ENCODE peak calls at places on chromosomes 2 and 18, in seven cellular contexts. One of them, this sample, is unnamed.

GRCh38 chr18:76443519-76444435 is 51.3 kb downstream of the ZNF516 start:
- DNase-seq in HepG2: no peak
- DNase-seq in SK-N-SH: peak
- DNase-seq in HCT116: no peak
- DNase-seq in H1: no peak
- DNase-seq in GM12878: no peak
- DNase-seq in K562: no peak
- DNase-seq in this sample: no peak

GRCh38 chr18:44597797-44598196 is 82.9 kb upstream of the SETBP1 start:
- DNase-seq in HepG2: no peak
- DNase-seq in SK-N-SH: no peak
- DNase-seq in HCT116: no peak
- DNase-seq in H1: no peak
- DNase-seq in GM12878: no peak
- DNase-seq in K562: no peak
- DNase-seq in this sample: no peak

GRCh38 chr2:129192841-129193253 is 786.6 kb upstream of the RAB6C start:
- DNase-seq in HepG2: no peak
- DNase-seq in SK-N-SH: no peak
- DNase-seq in HCT116: no peak
- DNase-seq in H1: no peak
- DNase-seq in GM12878: no peak
- DNase-seq in K562: no peak
- DNase-seq in this sample: no peak

GRCh38 chr2:142874293-142874814 is 3.1 kb upstream of the KYNU start:
- DNase-seq in HepG2: peak
- DNase-seq in SK-N-SH: no peak
- DNase-seq in HCT116: no peak
- DNase-seq in H1: no peak
- DNase-seq in GM12878: no peak
- DNase-seq in K562: no peak
- DNase-seq in this sample: peak

GRCh38 chr2:173568054-173568453 is 213.4 kb downstream of the CDCA7 start:
- DNase-seq in HepG2: peak
- DNase-seq in SK-N-SH: peak
- DNase-seq in HCT116: peak
- DNase-seq in H1: peak
- DNase-seq in GM12878: no peak
- DNase-seq in K562: peak
- DNase-seq in this sample: peak

GRCh38 chr2:215055891-215056290 is 82.5 kb downstream of the ABCA12 start:
- DNase-seq in HepG2: no peak
- DNase-seq in SK-N-SH: no peak
- DNase-seq in HCT116: no peak
- DNase-seq in H1: no peak
- DNase-seq in GM12878: no peak
- DNase-seq in K562: no peak
- DNase-seq in this sample: no peak

GRCh38 chr2:75047189-75047812 is 88.9 kb downstream of the POLE4 start:
- DNase-seq in HepG2: peak
- DNase-seq in SK-N-SH: no peak
- DNase-seq in HCT116: no peak
- DNase-seq in H1: no peak
- DNase-seq in GM12878: no peak
- DNase-seq in K562: no peak
- DNase-seq in this sample: no peak

GRCh38 chr2:66445076-66445724 is 10.3 kb downstream of the MEIS1 start:
- DNase-seq in HepG2: no peak
- DNase-seq in SK-N-SH: no peak
- DNase-seq in HCT116: no peak
- DNase-seq in H1: no peak
- DNase-seq in GM12878: no peak
- DNase-seq in K562: no peak
- DNase-seq in this sample: no peak

GRCh38 chr2:45412754-45413379 is 198.2 kb downstream of the SRBD1 start:
- DNase-seq in HepG2: no peak
- DNase-seq in SK-N-SH: no peak
- DNase-seq in HCT116: no peak
- DNase-seq in H1: peak
- DNase-seq in GM12878: no peak
- DNase-seq in K562: no peak
- DNase-seq in this sample: no peak

GRCh38 chr2:100813527-100813926 is 6.4 kb upstream of the NPAS2 start:
- DNase-seq in HepG2: no peak
- DNase-seq in SK-N-SH: no peak
- DNase-seq in HCT116: no peak
- DNase-seq in H1: no peak
- DNase-seq in GM12878: no peak
- DNase-seq in K562: no peak
- DNase-seq in this sample: no peak

GRCh38 chr18:26702023-26702422 is 153.7 kb upstream of the KCTD1 start:
- DNase-seq in HepG2: no peak
- DNase-seq in SK-N-SH: no peak
- DNase-seq in HCT116: no peak
- DNase-seq in H1: no peak
- DNase-seq in GM12878: no peak
- DNase-seq in K562: no peak
- DNase-seq in this sample: no peak

GRCh38 chr18:26706796-26707406 is 158.5 kb upstream of the KCTD1 start:
- DNase-seq in HepG2: no peak
- DNase-seq in SK-N-SH: no peak
- DNase-seq in HCT116: no peak
- DNase-seq in H1: no peak
- DNase-seq in GM12878: no peak
- DNase-seq in K562: no peak
- DNase-seq in this sample: no peak

GRCh38 chr18:26700201-26700600 is 151.8 kb upstream of the KCTD1 start:
- DNase-seq in HepG2: no peak
- DNase-seq in SK-N-SH: no peak
- DNase-seq in HCT116: no peak
- DNase-seq in H1: no peak
- DNase-seq in GM12878: no peak
- DNase-seq in K562: no peak
- DNase-seq in this sample: no peak

GRCh38 chr18:26700728-26701127 is 152.4 kb upstream of the KCTD1 start:
- DNase-seq in HepG2: no peak
- DNase-seq in SK-N-SH: no peak
- DNase-seq in HCT116: no peak
- DNase-seq in H1: no peak
- DNase-seq in GM12878: no peak
- DNase-seq in K562: no peak
- DNase-seq in this sample: no peak

DNA sequence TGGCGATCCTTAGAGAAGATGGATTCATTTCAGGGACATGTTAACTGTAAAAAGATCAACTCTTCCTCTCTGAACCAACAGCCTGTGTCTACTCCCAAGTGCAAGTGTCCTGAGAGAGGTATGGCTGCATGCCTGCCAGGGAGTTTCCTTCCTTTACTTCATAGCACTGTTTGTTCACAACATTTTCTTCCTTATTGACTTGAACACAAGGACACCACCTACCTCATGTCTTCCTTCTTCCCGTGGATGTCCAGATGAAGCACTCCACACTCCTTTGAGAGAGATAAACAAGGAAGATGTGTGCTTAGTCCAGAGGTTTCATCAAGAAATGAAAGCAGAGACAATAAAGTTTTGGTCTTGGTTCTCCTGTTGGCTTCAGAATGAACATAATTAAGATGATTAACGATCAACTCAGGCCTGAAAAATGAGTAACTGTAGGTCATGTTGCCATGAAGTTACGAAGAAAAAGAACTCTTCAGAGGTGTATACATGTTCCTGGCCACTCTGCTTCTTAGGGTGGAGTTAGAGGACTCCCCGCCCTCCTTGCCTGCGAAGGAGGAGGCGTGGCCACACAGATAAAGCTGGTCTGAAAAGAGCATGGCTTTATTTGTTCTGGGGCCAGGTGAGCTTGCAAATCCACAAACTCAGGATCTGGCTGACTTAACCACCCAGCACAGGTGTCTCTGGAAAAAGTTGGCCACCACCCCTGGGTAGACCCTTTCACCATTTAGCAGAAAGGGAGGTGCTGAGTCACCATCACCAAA is 155.0 kb upstream of the KCTD1 start:
- DNase-seq in HepG2: no peak
- DNase-seq in SK-N-SH: no peak
- DNase-seq in HCT116: no peak
- DNase-seq in H1: no peak
- DNase-seq in GM12878: no peak
- DNase-seq in K562: no peak
- DNase-seq in this sample: peak
- TF ChIP-seq JUND in HepG2: no peak
- TF ChIP-seq JUND in SK-N-SH: no peak
- TF ChIP-seq JUND in HCT116: no peak
- TF ChIP-seq JUND in H1: no peak
- TF ChIP-seq JUND in GM12878: no peak
- TF ChIP-seq JUND in K562: no peak
- TF ChIP-seq JUND in this sample: no peak

GRCh38 chr2:43408784-43409160 is 182.4 kb upstream of the ZFP36L2 start:
- DNase-seq in HepG2: no peak
- DNase-seq in SK-N-SH: no peak
- DNase-seq in HCT116: no peak
- DNase-seq in H1: no peak
- DNase-seq in GM12878: no peak
- DNase-seq in K562: no peak
- DNase-seq in this sample: no peak
- TF ChIP-seq JUND in HepG2: no peak
- TF ChIP-seq JUND in SK-N-SH: no peak
- TF ChIP-seq JUND in HCT116: no peak
- TF ChIP-seq JUND in H1: no peak
- TF ChIP-seq JUND in GM12878: no peak
- TF ChIP-seq JUND in K562: no peak
- TF ChIP-seq JUND in this sample: no peak

GRCh38 chr2:242011991-242012764 is 142.6 kb downstream of the RTP5 start:
- DNase-seq in HepG2: no peak
- DNase-seq in SK-N-SH: no peak
- DNase-seq in HCT116: no peak
- DNase-seq in H1: no peak
- DNase-seq in GM12878: no peak
- DNase-seq in K562: no peak
- DNase-seq in this sample: no peak
- TF ChIP-seq JUND in HepG2: no peak
- TF ChIP-seq JUND in SK-N-SH: no peak
- TF ChIP-seq JUND in HCT116: no peak
- TF ChIP-seq JUND in H1: no peak
- TF ChIP-seq JUND in GM12878: no peak
- TF ChIP-seq JUND in K562: no peak
- TF ChIP-seq JUND in this sample: no peak

DNA sequence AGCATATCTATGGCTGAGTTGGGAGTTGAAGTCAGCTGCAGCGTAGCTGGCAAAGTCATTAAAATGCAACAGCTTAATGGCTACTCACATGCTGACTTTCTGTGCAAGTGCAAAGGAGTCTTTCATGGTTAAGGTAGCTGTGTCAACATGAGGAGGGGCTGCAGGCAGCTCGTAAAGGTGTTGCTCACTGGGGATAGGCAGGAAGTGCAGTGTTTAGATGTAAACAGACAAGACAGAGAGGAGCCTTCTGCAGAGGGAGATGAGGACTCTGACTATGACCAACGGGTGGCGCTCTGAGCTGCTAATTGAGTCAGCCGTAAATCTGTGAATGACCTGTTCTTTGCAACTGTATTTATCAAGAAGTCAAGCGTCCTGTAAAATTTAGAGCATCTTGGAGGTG is 22.3 kb upstream of the CAVIN2 start:
- DNase-seq in HepG2: peak
- DNase-seq in SK-N-SH: no peak
- DNase-seq in HCT116: peak
- DNase-seq in H1: peak
- DNase-seq in GM12878: peak
- DNase-seq in K562: peak
- DNase-seq in this sample: no peak
- TF ChIP-seq JUND in HepG2: no peak
- TF ChIP-seq JUND in SK-N-SH: no peak
- TF ChIP-seq JUND in HCT116: no peak
- TF ChIP-seq JUND in H1: no peak
- TF ChIP-seq JUND in GM12878: no peak
- TF ChIP-seq JUND in K562: no peak
- TF ChIP-seq JUND in this sample: no peak

DNA sequence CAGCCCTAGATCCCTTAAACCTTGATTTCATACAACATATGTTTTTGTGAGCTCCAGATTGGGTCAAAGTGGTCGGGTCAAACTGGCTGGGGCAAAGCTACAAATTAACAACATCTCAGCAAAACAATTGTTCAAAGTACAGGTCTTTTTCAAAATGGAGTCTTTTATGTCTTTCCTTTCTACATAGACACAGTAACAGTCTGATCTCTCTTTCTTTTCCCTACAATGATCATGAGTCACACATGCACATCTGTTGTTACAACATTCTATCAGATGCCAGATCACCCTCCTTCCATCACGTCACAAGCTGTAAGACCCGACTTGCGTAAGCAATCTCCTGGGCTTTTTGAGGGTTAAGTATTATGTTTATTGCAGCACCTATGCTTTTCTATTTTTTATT is 55.1 kb downstream of the RHOB start:
- DNase-seq in HepG2: no peak
- DNase-seq in SK-N-SH: no peak
- DNase-seq in HCT116: no peak
- DNase-seq in H1: no peak
- DNase-seq in GM12878: no peak
- DNase-seq in K562: no peak
- DNase-seq in this sample: no peak
- TF ChIP-seq JUND in HepG2: no peak
- TF ChIP-seq JUND in SK-N-SH: no peak
- TF ChIP-seq JUND in HCT116: no peak
- TF ChIP-seq JUND in H1: no peak
- TF ChIP-seq JUND in GM12878: no peak
- TF ChIP-seq JUND in K562: peak
- TF ChIP-seq JUND in this sample: no peak

DNA sequence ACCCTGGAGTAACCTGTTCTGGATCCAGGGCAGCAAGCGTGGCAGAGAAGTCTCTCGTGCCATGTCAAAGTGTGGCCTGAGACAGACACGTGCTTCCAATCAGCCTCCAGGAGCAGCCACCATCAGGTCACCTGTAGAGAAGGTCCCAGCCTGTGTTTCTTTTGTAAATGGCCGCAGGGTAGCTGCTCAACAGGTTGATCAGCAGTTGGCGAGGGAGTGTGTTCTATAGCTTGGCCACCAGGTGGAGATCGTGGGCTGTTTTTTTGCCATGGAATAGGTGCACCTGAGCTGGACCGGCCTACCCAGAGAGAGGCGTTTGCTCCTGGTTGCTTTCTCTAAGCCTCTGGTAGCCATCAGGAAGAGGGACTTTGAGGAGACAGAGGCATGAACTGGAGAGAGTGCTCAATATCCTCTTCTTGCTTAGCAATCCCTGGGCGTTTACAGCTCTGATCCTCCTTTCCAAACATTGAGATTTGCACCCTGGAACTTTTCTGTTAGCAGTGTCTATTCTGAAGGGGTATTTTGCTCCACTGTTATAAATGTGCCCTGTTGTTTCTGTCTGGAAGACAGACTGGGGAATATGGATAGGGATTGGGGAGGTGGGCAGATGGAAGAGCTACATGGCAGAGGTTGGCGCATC is 34.2 kb upstream of the EN1 start:
- DNase-seq in HepG2: peak
- DNase-seq in SK-N-SH: peak
- DNase-seq in HCT116: peak
- DNase-seq in H1: peak
- DNase-seq in GM12878: no peak
- DNase-seq in K562: peak
- DNase-seq in this sample: peak
- TF ChIP-seq JUND in HepG2: no peak
- TF ChIP-seq JUND in SK-N-SH: no peak
- TF ChIP-seq JUND in HCT116: no peak
- TF ChIP-seq JUND in H1: no peak
- TF ChIP-seq JUND in GM12878: no peak
- TF ChIP-seq JUND in K562: no peak
- TF ChIP-seq JUND in this sample: no peak

GRCh38 chr2:127085260-127085666 is 21.7 kb downstream of the BIN1 start:
- DNase-seq in HepG2: no peak
- DNase-seq in SK-N-SH: no peak
- DNase-seq in HCT116: no peak
- DNase-seq in H1: no peak
- DNase-seq in GM12878: peak
- DNase-seq in K562: no peak
- DNase-seq in this sample: peak
- TF ChIP-seq JUND in HepG2: no peak
- TF ChIP-seq JUND in SK-N-SH: no peak
- TF ChIP-seq JUND in HCT116: no peak
- TF ChIP-seq JUND in H1: no peak
- TF ChIP-seq JUND in GM12878: no peak
- TF ChIP-seq JUND in K562: no peak
- TF ChIP-seq JUND in this sample: no peak